ENCODE peak calls at places on chromosomes 13 and 19, in six cellular contexts. V is GM12878, Y is HepG2, R is SK-N-SH, F is Panc1, T is K562. S is an unnamed sample.

GRCh38 chr19:43555185-43555770 is 20.0 kb downstream of the XRCC1 start:
- DNase-seq in V (no peak), Y (peak; percentile 62), R (peak; percentile 85), F (peak; percentile 53), T (peak; percentile 76), S (no peak)

GRCh38 chr13:73715910-73716257 is 418.3 kb downstream of the KLF12 start:
- DNase-seq in V (no peak), Y (no peak), R (no peak), F (no peak), T (no peak), S (no peak)

GRCh38 chr19:10112037-10112751 is 701 bp downstream of the P2RY11 start:
- DNase-seq in V (no peak), Y (no peak), R (peak; percentile 28), F (no peak), T (no peak), S (no peak)

GRCh38 chr19:40716031-40716654 is 543 bp downstream of the COQ8B start:
- DNase-seq in V (peak; percentile 26), Y (no peak), R (no peak), F (no peak), T (peak; percentile 55), S (peak; percentile 72)

GRCh38 chr19:34480971-34481821 is at the start of gene WTIP:
- DNase-seq in V (no peak), Y (peak; percentile 62), R (peak; percentile 78), F (no peak), T (no peak), S (peak; percentile 18)

GRCh38 chr13:26025196-26025595 is 26.6 kb downstream of the SHISA2 start:
- DNase-seq in V (no peak), Y (no peak), R (no peak), F (no peak), T (no peak), S (no peak)

GRCh38 chr19:20060282-20060681 is 17.5 kb upstream of the ZNF90 start:
- DNase-seq in V (no peak), Y (no peak), R (no peak), F (no peak), T (no peak), S (no peak)

GRCh38 chr19:38686530-38686888 is 39.1 kb downstream of the ACTN4 start:
- DNase-seq in V (peak; percentile 53), Y (no peak), R (no peak), F (no peak), T (no peak), S (no peak)

GRCh38 chr19:13103961-13104847 is 1.5 kb upstream of the LYL1 start:
- DNase-seq in V (no peak), Y (no peak), R (peak; percentile 81), F (no peak), T (peak; percentile 81), S (no peak)

DNA sequence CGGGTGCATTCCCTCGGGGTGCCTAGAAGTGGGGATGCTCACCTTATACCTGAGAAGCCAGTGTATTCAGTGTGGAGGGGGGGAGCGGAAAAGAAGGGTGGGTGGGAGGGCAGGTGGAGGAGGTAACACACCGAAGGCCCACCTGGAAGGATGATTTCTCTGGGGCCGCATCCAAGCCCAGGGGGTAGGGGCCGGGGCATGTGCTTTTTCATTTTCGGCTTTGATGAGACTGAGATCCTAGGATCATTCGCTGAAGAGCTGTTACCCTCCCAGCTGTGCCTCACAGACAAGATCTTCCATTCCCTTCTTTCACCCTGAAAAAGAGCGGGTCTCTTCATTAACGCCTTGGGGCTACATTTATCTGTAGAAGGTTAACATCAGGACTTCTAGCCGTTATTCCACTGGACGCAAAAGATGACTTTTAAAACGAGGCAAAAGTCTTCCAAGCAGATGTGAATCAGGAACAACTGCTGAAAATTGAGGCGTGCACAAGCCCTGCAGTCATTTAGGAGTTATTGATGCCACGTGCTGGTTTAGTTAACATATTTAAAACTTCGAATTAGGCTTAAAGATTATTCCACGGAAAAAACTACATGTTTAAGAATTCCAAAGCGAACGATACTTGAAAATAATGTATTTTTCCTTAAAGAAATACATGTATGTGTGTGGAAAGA is 1.1 kb downstream of the LMO7 start:
- DNase-seq in V (no peak), Y (no peak), R (peak; percentile 36), F (no peak), T (no peak), S (no peak)
- H3K4me3 ChIP-seq in V (peak overlapping the region; percentile 86), Y (peak overlapping the region; percentile 63), R (peak overlapping the region; percentile 86), F (peak overlapping the region; percentile 63), T (no peak overlapping the region), S (peak overlapping the region; percentile 61)

DNA sequence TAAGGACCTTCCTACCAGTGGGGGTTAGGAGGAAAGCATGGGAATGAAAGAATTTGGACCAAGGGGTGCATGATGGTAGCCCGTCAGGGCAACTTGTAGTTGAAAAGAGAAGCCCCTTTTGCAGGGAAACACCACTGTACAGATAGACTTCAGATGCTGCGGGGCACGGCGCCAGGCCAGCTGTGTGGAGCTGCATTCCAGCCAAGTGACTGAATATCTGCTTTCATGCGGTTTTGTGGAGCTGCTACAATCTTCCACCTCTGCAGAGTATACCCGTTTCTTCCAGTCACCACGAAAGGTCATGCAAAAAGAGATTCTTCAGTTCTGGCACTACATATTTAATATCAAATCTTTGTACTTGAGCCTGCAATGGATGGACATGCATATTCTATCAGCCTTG is 104.7 kb downstream of the RGCC start:
- DNase-seq in V (no peak), Y (no peak), R (no peak), F (no peak), T (no peak), S (no peak)
- TF ChIP-seq REST in V (no peak), Y (no peak), R (no peak), F (no peak), T (no peak), S (no peak)

GRCh38 chr19:15464394-15465385 is at the start of gene RASAL3:
- DNase-seq in V (peak; percentile 51), Y (no peak), R (no peak), F (no peak), T (no peak), S (no peak)
- TF ChIP-seq SIN3A in V (no peak), Y (no peak), R (no peak), F (no peak), T (no peak), S (no peak)

GRCh38 chr19:781800-782194 is 15.5 kb upstream of the PTBP1 start:
- DNase-seq in V (no peak), Y (no peak), R (no peak), F (no peak), T (no peak), S (no peak)
- H3K4me3 ChIP-seq in V (no peak overlapping the region), Y (peak overlapping the region; percentile 86), R (no peak overlapping the region), F (peak overlapping the region; percentile 38), T (no peak overlapping the region), S (no peak overlapping the region)

DNA sequence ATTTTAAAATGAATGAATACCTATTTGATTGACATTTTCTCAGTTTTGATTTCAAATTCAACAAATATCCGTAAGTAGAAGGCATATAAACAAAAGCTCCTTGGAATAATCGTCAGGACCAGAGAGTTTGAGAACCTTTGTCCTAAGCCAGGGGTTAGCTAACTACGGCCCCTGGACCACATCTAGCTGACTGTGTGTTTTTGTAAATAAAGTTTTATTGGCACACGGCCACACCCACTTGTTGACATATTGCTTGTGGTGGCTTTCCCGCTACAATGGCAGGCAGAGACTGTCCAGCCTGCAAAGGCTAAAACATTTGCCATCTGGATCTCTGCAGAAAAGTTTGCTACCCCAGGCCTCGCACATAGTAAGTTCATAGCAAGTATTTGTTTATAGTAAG is 83.4 kb downstream of the GNG7 start:
- DNase-seq in V (no peak), Y (no peak), R (no peak), F (no peak), T (no peak), S (no peak)
- TF ChIP-seq REST in V (no peak), Y (no peak), R (no peak), F (no peak), T (no peak), S (no peak)